ENCODE peak calls at places on chromosomes 2 and 18, in six cellular contexts. One of them, this sample, is unnamed.

GRCh38 chr2:141399270-141399669 is 731.5 kb downstream of the LRP1B start:
- DNase-seq in Kasumi-1: peak
- DNase-seq in nucleus accumbens: no peak
- DNase-seq in GM04504: no peak
- DNase-seq in left colon: no peak
- DNase-seq in HepG2: peak
- DNase-seq in this sample: no peak

GRCh38 chr2:13102340-13103063 is 385.8 kb downstream of the TRIB2 start:
- DNase-seq in nucleus accumbens: no peak
- DNase-seq in GM04504: no peak
- DNase-seq in HepG2: no peak
- DNase-seq in Kasumi-1: no peak
- DNase-seq in left colon: no peak
- DNase-seq in this sample: no peak

GRCh38 chr2:160394153-160394552 is 99.5 kb downstream of the RBMS1 start:
- DNase-seq in GM04504: no peak
- DNase-seq in nucleus accumbens: no peak
- DNase-seq in left colon: no peak
- DNase-seq in Kasumi-1: peak
- DNase-seq in HepG2: no peak
- DNase-seq in this sample: no peak

GRCh38 chr2:240564571-240565266 is 3.6 kb upstream of the RNPEPL1 start:
- DNase-seq in nucleus accumbens: no peak
- DNase-seq in GM04504: no peak
- DNase-seq in left colon: no peak
- DNase-seq in Kasumi-1: no peak
- DNase-seq in HepG2: no peak
- DNase-seq in this sample: no peak

GRCh38 chr2:126288362-126288761 is 367.6 kb upstream of the GYPC start:
- DNase-seq in left colon: no peak
- DNase-seq in GM04504: no peak
- DNase-seq in HepG2: no peak
- DNase-seq in nucleus accumbens: no peak
- DNase-seq in Kasumi-1: no peak
- DNase-seq in this sample: no peak

GRCh38 chr2:189261431-189261841 is 81.9 kb upstream of the COL5A2 start:
- DNase-seq in GM04504: no peak
- DNase-seq in nucleus accumbens: no peak
- DNase-seq in left colon: no peak
- DNase-seq in HepG2: no peak
- DNase-seq in Kasumi-1: no peak
- DNase-seq in this sample: no peak

GRCh38 chr2:14494759-14495158 is 137.8 kb upstream of the LRATD1 start:
- DNase-seq in Kasumi-1: no peak
- DNase-seq in left colon: no peak
- DNase-seq in nucleus accumbens: no peak
- DNase-seq in GM04504: no peak
- DNase-seq in HepG2: no peak
- DNase-seq in this sample: no peak

GRCh38 chr2:107428781-107429180 is 397.9 kb upstream of the RGPD4 start:
- DNase-seq in left colon: no peak
- DNase-seq in HepG2: no peak
- DNase-seq in nucleus accumbens: no peak
- DNase-seq in Kasumi-1: no peak
- DNase-seq in GM04504: no peak
- DNase-seq in this sample: no peak

GRCh38 chr18:35730738-35731370 is 149.3 kb downstream of the GALNT1 start:
- DNase-seq in HepG2: peak
- DNase-seq in nucleus accumbens: no peak
- DNase-seq in GM04504: no peak
- DNase-seq in Kasumi-1: no peak
- DNase-seq in left colon: no peak
- DNase-seq in this sample: no peak

GRCh38 chr2:240250150-240250984 is 109.9 kb upstream of the OTOS start:
- DNase-seq in Kasumi-1: no peak
- DNase-seq in GM04504: no peak
- DNase-seq in nucleus accumbens: no peak
- DNase-seq in left colon: no peak
- DNase-seq in HepG2: no peak
- DNase-seq in this sample: no peak

GRCh38 chr2:142280846-142281245 is 150.0 kb upstream of the LRP1B start:
- DNase-seq in left colon: no peak
- DNase-seq in GM04504: no peak
- DNase-seq in nucleus accumbens: no peak
- DNase-seq in Kasumi-1: no peak
- DNase-seq in HepG2: no peak
- DNase-seq in this sample: no peak

GRCh38 chr2:236680461-236680860 is 110.8 kb downstream of the ACKR3 start:
- DNase-seq in HepG2: no peak
- DNase-seq in GM04504: no peak
- DNase-seq in Kasumi-1: no peak
- DNase-seq in left colon: no peak
- DNase-seq in nucleus accumbens: no peak
- DNase-seq in this sample: no peak

GRCh38 chr18:10519999-10520935 is 5.6 kb upstream of the NAPG start:
- DNase-seq in nucleus accumbens: peak
- DNase-seq in Kasumi-1: peak
- DNase-seq in GM04504: peak
- DNase-seq in HepG2: peak
- DNase-seq in left colon: peak
- DNase-seq in this sample: peak

GRCh38 chr2:187959821-187960220 is 331.9 kb upstream of the GULP1 start:
- DNase-seq in GM04504: no peak
- DNase-seq in left colon: no peak
- DNase-seq in nucleus accumbens: no peak
- DNase-seq in HepG2: no peak
- DNase-seq in Kasumi-1: no peak
- DNase-seq in this sample: no peak

GRCh38 chr18:76213996-76214395 is 281.0 kb downstream of the ZNF516 start:
- DNase-seq in HepG2: no peak
- DNase-seq in left colon: no peak
- DNase-seq in Kasumi-1: no peak
- DNase-seq in GM04504: no peak
- DNase-seq in nucleus accumbens: no peak
- DNase-seq in this sample: no peak

GRCh38 chr18:59983506-59983905 is 83.7 kb downstream of the PMAIP1 start:
- DNase-seq in nucleus accumbens: no peak
- DNase-seq in GM04504: no peak
- DNase-seq in left colon: no peak
- DNase-seq in HepG2: no peak
- DNase-seq in Kasumi-1: no peak
- DNase-seq in this sample: no peak

GRCh38 chr2:108911401-108911800 is 77.6 kb downstream of the EDAR start:
- DNase-seq in nucleus accumbens: no peak
- DNase-seq in Kasumi-1: no peak
- DNase-seq in left colon: no peak
- DNase-seq in GM04504: no peak
- DNase-seq in HepG2: no peak
- DNase-seq in this sample: no peak

GRCh38 chr2:126614529-126615279 is 41.3 kb upstream of the GYPC start:
- DNase-seq in HepG2: no peak
- DNase-seq in GM04504: peak
- DNase-seq in Kasumi-1: no peak
- DNase-seq in left colon: no peak
- DNase-seq in nucleus accumbens: no peak
- DNase-seq in this sample: no peak

GRCh38 chr2:118750959-118751565 is 96.4 kb downstream of the EN1 start:
- DNase-seq in left colon: no peak
- DNase-seq in HepG2: no peak
- DNase-seq in Kasumi-1: no peak
- DNase-seq in nucleus accumbens: no peak
- DNase-seq in GM04504: peak
- DNase-seq in this sample: no peak

GRCh38 chr2:142136571-142136970 is 5.8 kb upstream of the LRP1B start:
- DNase-seq in Kasumi-1: no peak
- DNase-seq in nucleus accumbens: no peak
- DNase-seq in GM04504: no peak
- DNase-seq in HepG2: no peak
- DNase-seq in left colon: no peak
- DNase-seq in this sample: no peak

GRCh38 chr2:120914839-120915521 is 179.3 kb downstream of the GLI2 start:
- DNase-seq in nucleus accumbens: peak
- DNase-seq in left colon: no peak
- DNase-seq in Kasumi-1: no peak
- DNase-seq in HepG2: peak
- DNase-seq in GM04504: peak
- DNase-seq in this sample: no peak

This sample was measured in pancreas.